ENCODE peak calls at places on chromosomes 1 and 21, in eight cellular contexts. K is K562, C is GM12878, A is sigmoid colon, O is HCT116, R is transverse colon, N is esophagus muscularis mucosa, W is spleen. B is an unnamed sample.

GRCh38 chr1:234840843-234841242 is 230.9 kb upstream of the IRF2BP2 start:
- DNase-seq in N (no peak), K (no peak), A (no peak), W (no peak), R (no peak), O (no peak), C (no peak), B (no peak)

GRCh38 chr1:110765640-110766335 is 91.0 kb upstream of the KCNA3 start:
- DNase-seq in A (no peak), R (peak), N (no peak), W (no peak), O (peak), K (peak), C (no peak), B (no peak)

GRCh38 chr1:17828991-17829390 is 73.9 kb downstream of the ACTL8 start:
- DNase-seq in A (no peak), N (no peak), R (no peak), O (no peak), C (no peak), K (no peak), W (no peak), B (no peak)

GRCh38 chr1:184160236-184160635 is 108.7 kb downstream of the TSEN15 start:
- DNase-seq in K (no peak), O (no peak), R (no peak), C (peak), W (no peak), A (no peak), N (peak), B (no peak)

GRCh38 chr1:28510350-28511223 is 4.7 kb downstream of the RCC1 start:
- DNase-seq in R (no peak), O (no peak), A (no peak), N (no peak), W (no peak), K (no peak), C (no peak), B (no peak)

GRCh38 chr1:179002552-179003345 is 22.9 kb upstream of the FAM20B start:
- DNase-seq in C (no peak), K (peak), A (peak), W (peak), N (peak), O (no peak), R (peak), B (peak)

GRCh38 chr1:47347735-47348134 is 14.1 kb downstream of the CMPK1 start:
- DNase-seq in A (no peak), N (no peak), R (no peak), W (no peak), O (no peak), C (no peak), K (no peak), B (no peak)

GRCh38 chr1:239606850-239607400 is 220.6 kb downstream of the CHRM3 start:
- DNase-seq in A (no peak), W (no peak), O (no peak), N (no peak), K (no peak), R (no peak), C (no peak), B (no peak)

GRCh38 chr1:93615201-93616150 is 66.2 kb downstream of the BCAR3 start:
- DNase-seq in R (peak), C (peak), K (peak), N (no peak), W (no peak), A (peak), O (no peak), B (peak)

GRCh38 chr1:210764536-210764935 is 369.4 kb downstream of the KCNH1 start:
- DNase-seq in W (no peak), A (no peak), N (no peak), R (no peak), C (no peak), O (no peak), K (no peak), B (no peak)

GRCh38 chr1:59512702-59513101 is 215.8 kb downstream of the FGGY start:
- DNase-seq in A (no peak), C (no peak), R (no peak), W (no peak), N (no peak), K (no peak), O (no peak), B (no peak)

GRCh38 chr1:222798975-222799374 is 15.9 kb upstream of the DISP1 start:
- DNase-seq in O (no peak), R (no peak), W (no peak), C (no peak), K (no peak), N (no peak), A (no peak), B (no peak)

GRCh38 chr1:218570456-218570855 is 225.3 kb downstream of the TGFB2 start:
- DNase-seq in W (no peak), N (no peak), C (no peak), K (no peak), O (no peak), R (no peak), A (no peak), B (no peak)

GRCh38 chr1:154288694-154289093 is 16.3 kb downstream of the HAX1 start:
- DNase-seq in R (no peak), N (no peak), O (no peak), K (no peak), C (no peak), A (no peak), W (no peak), B (no peak)

GRCh38 chr1:21586926-21587601 is 77.8 kb downstream of the ALPL start:
- DNase-seq in O (peak), N (no peak), K (peak), R (peak), A (no peak), W (no peak), C (no peak), B (no peak)

GRCh38 chr21:41362605-41363369 is 960 bp downstream of the MX2 start:
- DNase-seq in O (no peak), W (peak), C (no peak), K (no peak), N (no peak), A (no peak), R (no peak), B (no peak)

GRCh38 chr1:232291681-232292080 is 338.3 kb downstream of the SIPA1L2 start:
- DNase-seq in O (no peak), K (no peak), R (peak), C (no peak), W (no peak), N (no peak), A (no peak), B (no peak)

GRCh38 chr21:40153351-40153750 is 286.1 kb downstream of the PCP4 start:
- DNase-seq in W (no peak), R (no peak), K (no peak), N (no peak), C (no peak), A (no peak), O (no peak), B (no peak)

GRCh38 chr1:229863651-229864545 is 203.1 kb upstream of the GALNT2 start:
- DNase-seq in W (no peak), N (no peak), A (no peak), K (no peak), O (no peak), C (no peak), R (no peak), B (no peak)

GRCh38 chr1:226643701-226644540 is 95.2 kb downstream of the ITPKB start:
- DNase-seq in C (peak), R (no peak), K (no peak), N (no peak), A (peak), W (peak), O (no peak), B (peak)

GRCh38 chr21:30839304-30839703 is 9.7 kb upstream of the KRTAP7-1 start:
- DNase-seq in N (no peak), K (peak), W (no peak), C (no peak), R (peak), A (no peak), O (no peak), B (no peak)

GRCh38 chr1:117070124-117070523 is 10.0 kb downstream of the TTF2 start:
- DNase-seq in N (no peak), A (no peak), K (no peak), R (no peak), C (peak), W (no peak), O (no peak), B (no peak)

GRCh38 chr1:109543283-109543987 is 3.8 kb downstream of the GPR61 start:
- DNase-seq in K (peak), N (no peak), C (no peak), W (no peak), A (no peak), R (no peak), O (no peak), B (no peak)

GRCh38 chr1:109547412-109548320 is 749 bp upstream of the GNAI3 start:
- DNase-seq in N (no peak), O (no peak), K (no peak), R (peak), W (no peak), A (peak), C (no peak), B (no peak)

GRCh38 chr1:109543988-109544735 is 4.3 kb upstream of the GNAI3 start:
- DNase-seq in N (no peak), A (no peak), W (no peak), R (no peak), C (no peak), K (no peak), O (no peak), B (no peak)

GRCh38 chr1:109548321-109549267 is at the start of gene GNAI3:
- DNase-seq in K (peak), C (peak), W (peak), R (peak), O (peak), A (peak), N (peak), B (peak)

DNA sequence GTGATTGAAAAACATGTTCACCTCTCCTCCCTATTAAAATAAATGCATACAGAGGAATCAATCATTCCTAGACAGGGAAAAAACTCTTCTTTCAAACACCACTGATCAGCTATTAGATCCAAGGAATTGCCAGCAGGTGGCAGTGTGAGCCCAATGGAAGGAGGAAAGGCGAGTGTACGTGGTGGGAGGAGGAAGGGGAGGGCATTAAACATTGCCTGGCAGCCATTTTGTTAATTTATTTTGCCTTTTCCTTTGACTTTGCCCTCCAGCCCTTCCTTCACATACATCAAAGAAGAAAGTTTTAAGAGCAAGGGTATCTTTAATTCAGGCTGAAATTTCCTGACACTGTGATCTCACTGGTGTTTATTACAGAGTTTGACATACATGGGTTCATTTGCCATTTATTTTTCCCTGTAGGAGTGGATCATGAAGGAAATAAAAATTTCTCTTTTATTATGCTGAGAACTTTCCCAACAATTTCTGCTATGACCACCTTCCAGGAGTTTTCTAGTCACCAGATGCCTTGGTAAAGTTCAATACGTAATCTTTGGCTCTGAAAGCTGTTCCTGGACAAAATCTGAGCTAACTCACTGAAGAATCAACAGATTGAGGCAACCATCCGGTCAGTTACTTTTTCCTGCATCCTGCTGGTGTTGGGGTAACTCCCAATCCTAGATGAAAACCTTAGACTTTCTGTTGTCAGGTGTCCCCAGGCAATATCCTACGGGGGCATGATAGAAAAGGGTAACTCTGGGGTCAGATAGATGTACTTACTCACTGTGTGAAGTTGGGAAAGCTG is 1.9 kb upstream of the GNAI3 start:
- DNase-seq in C (peak), W (peak), K (peak), R (peak), O (peak), N (no peak), A (peak), B (peak)
- TF ChIP-seq POLR2A in C (no peak), W (no peak), K (peak), R (peak), O (no peak), N (no peak), A (no peak), B (no peak)

DNA sequence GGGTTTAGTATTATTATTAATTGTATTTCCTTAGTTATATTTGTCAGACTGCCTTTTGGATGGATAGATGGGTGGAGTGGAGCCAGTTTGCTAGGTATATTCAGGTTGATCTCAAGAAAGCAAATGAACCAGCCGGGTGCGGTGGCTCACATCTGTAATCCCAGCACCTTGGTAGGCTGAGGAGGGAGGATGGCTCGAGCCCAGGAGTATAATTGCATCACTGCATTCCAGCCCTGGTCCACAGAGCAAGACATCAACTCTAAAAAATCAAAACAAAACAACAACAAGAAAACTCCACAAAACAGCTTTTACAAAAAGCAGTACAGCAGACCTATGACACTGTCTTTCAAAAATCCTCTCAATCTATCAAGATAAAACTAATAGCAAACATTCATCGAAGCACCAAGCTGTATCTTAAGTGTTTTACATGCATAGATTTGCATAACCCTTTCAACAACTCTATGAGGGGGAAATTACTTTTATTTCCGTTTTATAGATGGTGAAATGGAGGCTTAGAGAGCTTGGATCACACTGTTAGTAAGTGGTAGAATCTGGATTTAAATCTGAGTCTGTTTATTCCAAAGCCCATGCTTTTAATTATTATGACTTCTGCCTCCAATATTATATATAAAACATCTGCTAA is 25.5 kb downstream of the KMO start:
- DNase-seq in K (no peak), A (no peak), O (no peak), W (no peak), R (no peak), N (no peak), C (no peak), B (no peak)
- TF ChIP-seq POLR2AphosphoS5 in K (no peak), A (no peak), O (no peak), W (no peak), R (no peak), N (no peak), C (no peak), B (no peak)

DNA sequence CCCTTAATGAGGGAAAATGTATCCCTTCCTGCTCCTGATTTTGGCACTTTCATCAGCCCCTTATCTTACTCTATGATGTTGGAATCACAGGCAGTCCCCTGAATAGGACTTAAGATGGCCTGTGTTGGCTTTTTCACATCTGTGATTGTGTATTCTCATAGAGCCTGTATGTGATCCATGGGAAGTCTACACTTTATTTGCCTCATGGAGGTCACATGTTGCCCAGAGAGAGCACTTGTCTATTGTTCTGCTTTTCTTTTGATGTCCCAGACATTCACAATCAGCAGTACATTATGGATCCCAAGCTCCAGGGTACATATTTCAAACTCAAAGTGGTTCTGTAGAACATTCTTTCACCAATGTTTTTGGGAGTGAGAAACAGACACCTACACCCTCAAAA is 885.2 kb upstream of the ADGRL2 start:
- DNase-seq in K (no peak), O (no peak), A (no peak), W (no peak), R (no peak), C (no peak), N (no peak), B (no peak)
- TF ChIP-seq POLR2A in K (no peak), O (no peak), A (no peak), W (no peak), R (no peak), C (no peak), N (no peak), B (no peak)

GRCh38 chr1:84892657-84893618 is at the start of gene LPAR3:
- DNase-seq in O (peak), C (no peak), W (no peak), K (peak), N (peak), R (peak), A (no peak), B (peak)
- TF ChIP-seq POLR2AphosphoS5 in O (peak), C (no peak), W (no peak), K (no peak), N (no peak), R (no peak), A (no peak), B (no peak)

DNA sequence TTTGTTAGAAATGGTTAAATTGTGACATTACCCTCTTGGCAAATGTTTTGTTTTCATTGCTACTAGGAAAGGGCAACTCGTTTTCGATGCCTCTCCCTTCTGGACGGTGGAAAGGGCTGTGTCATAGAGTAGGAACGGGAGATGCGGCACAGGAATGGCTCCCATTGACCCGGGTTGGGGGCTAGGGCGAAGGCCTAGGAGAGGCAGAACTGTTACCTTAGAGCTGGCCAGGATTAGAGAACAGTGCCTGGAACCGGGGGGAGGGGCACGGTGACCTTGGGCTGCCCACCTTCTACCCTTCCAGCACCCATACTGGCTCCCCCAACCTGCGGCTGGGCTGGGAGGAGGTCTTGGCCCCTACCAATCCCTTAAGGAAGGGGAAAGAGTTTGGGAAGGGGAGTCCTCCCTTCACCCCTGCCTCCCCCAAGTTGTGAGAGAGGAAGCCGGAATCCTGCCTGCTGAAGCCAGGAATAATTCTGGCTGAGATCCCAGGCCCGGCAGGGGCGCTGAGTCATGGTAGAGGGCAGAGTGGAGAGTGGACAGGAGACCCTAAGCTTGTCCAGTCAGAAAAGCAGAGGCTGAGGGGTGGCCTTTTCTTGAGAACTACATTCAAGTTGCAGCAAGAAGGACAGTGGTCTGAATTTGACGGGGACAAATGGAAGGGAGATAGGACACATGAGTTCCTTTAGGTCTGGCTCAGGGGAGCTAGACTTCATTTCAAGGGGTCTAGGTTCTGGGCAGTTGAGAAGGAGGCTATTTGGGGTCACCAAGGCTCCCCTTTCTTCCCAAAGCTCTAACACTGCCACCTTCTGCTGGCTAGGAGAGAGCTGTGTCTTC is 8.2 kb downstream of the LMNA start:
- DNase-seq in R (peak), N (no peak), W (no peak), O (no peak), K (peak), A (peak), C (no peak), B (no peak)
- TF ChIP-seq POLR2A in R (peak), N (no peak), W (no peak), O (no peak), K (peak), A (no peak), C (no peak), B (no peak)

DNA sequence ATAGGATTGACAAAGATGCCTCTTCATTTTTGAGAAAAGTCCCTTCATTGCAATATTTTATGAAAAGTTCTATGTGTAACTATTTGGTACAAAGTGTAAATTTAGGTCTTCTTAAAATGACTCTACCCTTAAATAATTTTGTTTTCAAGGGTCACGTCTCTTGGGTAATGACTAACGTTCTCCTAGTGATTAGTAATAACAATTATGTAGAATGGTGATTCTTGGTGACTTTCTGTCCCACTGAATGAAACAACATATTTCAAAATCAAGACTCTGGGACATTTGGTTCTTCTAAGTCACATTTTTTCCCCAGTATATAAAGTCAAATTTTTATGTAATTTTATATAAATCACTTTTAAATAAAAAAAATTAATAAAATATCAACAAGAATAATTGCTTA is 277.5 kb upstream of the ADAMTS5 start:
- DNase-seq in O (no peak), C (no peak), N (no peak), W (no peak), R (no peak), A (no peak), K (no peak), B (no peak)
- TF ChIP-seq POLR2AphosphoS5 in O (no peak), C (no peak), N (no peak), W (no peak), R (peak), A (no peak), K (no peak), B (no peak)

GRCh38 chr21:46662367-46662654 is 26.8 kb downstream of the PRMT2 start:
- DNase-seq in O (no peak), W (no peak), R (no peak), K (no peak), A (no peak), N (no peak), C (no peak), B (no peak)
- TF ChIP-seq POLR2A in O (no peak), W (no peak), R (no peak), K (no peak), A (no peak), N (no peak), C (no peak), B (no peak)

GRCh38 chr1:201773764-201774163 is 55.2 kb upstream of the IPO9 start:
- DNase-seq in R (no peak), A (no peak), N (no peak), W (no peak), K (no peak), O (no peak), C (no peak), B (no peak)
- TF ChIP-seq POLR2AphosphoS5 in R (no peak), A (no peak), N (no peak), W (no peak), K (no peak), O (no peak), C (no peak), B (no peak)

B was measured in GM12891.